ENCODE peak calls at places on chromosomes 6 and 20, in ten cellular contexts. One of them, this sample, is unnamed. For H3K4me1, the result is how much of the 10 kb centered on the place peaks cover.

GRCh38 chr6:108464506-108465084 is 96.1 kb upstream of the FOXO3 start:
- DNase-seq in tibial artery: no peak
- DNase-seq in H1: no peak
- DNase-seq in Panc1: no peak
- DNase-seq in heart left ventricle: no peak
- DNase-seq in breast epithelium: no peak
- DNase-seq in psoas muscle: no peak
- DNase-seq in body of pancreas: no peak
- DNase-seq in fibroblast of lung: peak
- DNase-seq in prostate gland: no peak
- DNase-seq in this sample: no peak

GRCh38 chr6:118660218-118660569 is 8.8 kb upstream of the CEP85L start:
- DNase-seq in tibial artery: no peak
- DNase-seq in H1: no peak
- DNase-seq in Panc1: no peak
- DNase-seq in heart left ventricle: no peak
- DNase-seq in breast epithelium: no peak
- DNase-seq in psoas muscle: no peak
- DNase-seq in body of pancreas: peak
- DNase-seq in fibroblast of lung: no peak
- DNase-seq in prostate gland: peak
- DNase-seq in this sample: no peak

GRCh38 chr20:6492396-6493055 is 275.0 kb upstream of the BMP2 start:
- DNase-seq in tibial artery: no peak
- DNase-seq in H1: no peak
- DNase-seq in Panc1: no peak
- DNase-seq in heart left ventricle: no peak
- DNase-seq in breast epithelium: no peak
- DNase-seq in psoas muscle: no peak
- DNase-seq in body of pancreas: no peak
- DNase-seq in fibroblast of lung: peak
- DNase-seq in prostate gland: no peak
- DNase-seq in this sample: no peak

GRCh38 chr20:58003525-58003924 is 224.9 kb downstream of the ANKRD60 start:
- DNase-seq in tibial artery: no peak
- DNase-seq in H1: no peak
- DNase-seq in Panc1: no peak
- DNase-seq in heart left ventricle: no peak
- DNase-seq in breast epithelium: no peak
- DNase-seq in psoas muscle: no peak
- DNase-seq in body of pancreas: no peak
- DNase-seq in fibroblast of lung: no peak
- DNase-seq in prostate gland: no peak
- DNase-seq in this sample: no peak

GRCh38 chr20:3994125-3994524 is 21.2 kb downstream of the RNF24 start:
- DNase-seq in tibial artery: no peak
- DNase-seq in H1: no peak
- DNase-seq in Panc1: no peak
- DNase-seq in heart left ventricle: no peak
- DNase-seq in breast epithelium: no peak
- DNase-seq in psoas muscle: no peak
- DNase-seq in body of pancreas: no peak
- DNase-seq in fibroblast of lung: no peak
- DNase-seq in prostate gland: no peak
- DNase-seq in this sample: no peak

GRCh38 chr6:161943561-161943960 is 669.7 kb upstream of the AGPAT4 start:
- DNase-seq in tibial artery: no peak
- DNase-seq in H1: no peak
- DNase-seq in Panc1: no peak
- DNase-seq in heart left ventricle: no peak
- DNase-seq in breast epithelium: no peak
- DNase-seq in psoas muscle: no peak
- DNase-seq in body of pancreas: no peak
- DNase-seq in fibroblast of lung: no peak
- DNase-seq in prostate gland: no peak
- DNase-seq in this sample: no peak

GRCh38 chr6:40138273-40138720 is 204.0 kb upstream of the MOCS1 start:
- DNase-seq in tibial artery: no peak
- DNase-seq in H1: no peak
- DNase-seq in Panc1: no peak
- DNase-seq in heart left ventricle: no peak
- DNase-seq in breast epithelium: no peak
- DNase-seq in psoas muscle: no peak
- DNase-seq in body of pancreas: peak
- DNase-seq in fibroblast of lung: no peak
- DNase-seq in prostate gland: no peak
- DNase-seq in this sample: no peak

GRCh38 chr20:43955244-43956191 is 40.9 kb downstream of the TOX2 start:
- DNase-seq in tibial artery: peak
- DNase-seq in H1: no peak
- DNase-seq in Panc1: peak
- DNase-seq in heart left ventricle: no peak
- DNase-seq in breast epithelium: no peak
- DNase-seq in psoas muscle: no peak
- DNase-seq in body of pancreas: no peak
- DNase-seq in fibroblast of lung: peak
- DNase-seq in prostate gland: no peak
- DNase-seq in this sample: no peak

GRCh38 chr6:90383212-90383611 is 86.6 kb upstream of the BACH2 start:
- DNase-seq in tibial artery: no peak
- DNase-seq in H1: no peak
- DNase-seq in Panc1: no peak
- DNase-seq in heart left ventricle: no peak
- DNase-seq in breast epithelium: no peak
- DNase-seq in psoas muscle: no peak
- DNase-seq in body of pancreas: no peak
- DNase-seq in fibroblast of lung: no peak
- DNase-seq in prostate gland: no peak
- DNase-seq in this sample: no peak

GRCh38 chr20:36572701-36573102 is 695 bp upstream of the TGIF2 start:
- DNase-seq in tibial artery: no peak
- DNase-seq in H1: no peak
- DNase-seq in Panc1: no peak
- DNase-seq in heart left ventricle: no peak
- DNase-seq in breast epithelium: no peak
- DNase-seq in psoas muscle: no peak
- DNase-seq in body of pancreas: peak
- DNase-seq in fibroblast of lung: peak
- DNase-seq in prostate gland: peak
- DNase-seq in this sample: no peak

GRCh38 chr6:170222498-170223471 is 68.1 kb downstream of the DLL1 start:
- DNase-seq in tibial artery: peak
- DNase-seq in H1: no peak
- DNase-seq in Panc1: no peak
- DNase-seq in heart left ventricle: no peak
- DNase-seq in breast epithelium: no peak
- DNase-seq in psoas muscle: no peak
- DNase-seq in body of pancreas: no peak
- DNase-seq in fibroblast of lung: peak
- DNase-seq in prostate gland: peak
- DNase-seq in this sample: no peak

GRCh38 chr20:14922503-14923267 is 585.3 kb upstream of the FLRT3 start:
- DNase-seq in tibial artery: no peak
- DNase-seq in H1: no peak
- DNase-seq in Panc1: no peak
- DNase-seq in heart left ventricle: no peak
- DNase-seq in breast epithelium: no peak
- DNase-seq in psoas muscle: no peak
- DNase-seq in body of pancreas: no peak
- DNase-seq in fibroblast of lung: no peak
- DNase-seq in prostate gland: no peak
- DNase-seq in this sample: no peak

GRCh38 chr20:37202267-37202943 is 23.1 kb upstream of the MROH8 start:
- DNase-seq in tibial artery: peak
- DNase-seq in H1: peak
- DNase-seq in Panc1: peak
- DNase-seq in heart left ventricle: no peak
- DNase-seq in breast epithelium: no peak
- DNase-seq in psoas muscle: no peak
- DNase-seq in body of pancreas: peak
- DNase-seq in fibroblast of lung: peak
- DNase-seq in prostate gland: peak
- DNase-seq in this sample: no peak

GRCh38 chr6:168232989-168233874 is 86.3 kb downstream of the DACT2 start:
- DNase-seq in tibial artery: no peak
- DNase-seq in H1: no peak
- DNase-seq in Panc1: no peak
- DNase-seq in heart left ventricle: no peak
- DNase-seq in breast epithelium: no peak
- DNase-seq in psoas muscle: no peak
- DNase-seq in body of pancreas: no peak
- DNase-seq in fibroblast of lung: no peak
- DNase-seq in prostate gland: no peak
- DNase-seq in this sample: no peak

GRCh38 chr20:6265204-6265904 is 142.5 kb upstream of the FERMT1 start:
- DNase-seq in tibial artery: no peak
- DNase-seq in H1: no peak
- DNase-seq in Panc1: peak
- DNase-seq in heart left ventricle: peak
- DNase-seq in breast epithelium: no peak
- DNase-seq in psoas muscle: no peak
- DNase-seq in body of pancreas: peak
- DNase-seq in fibroblast of lung: peak
- DNase-seq in prostate gland: no peak
- DNase-seq in this sample: no peak

DNA sequence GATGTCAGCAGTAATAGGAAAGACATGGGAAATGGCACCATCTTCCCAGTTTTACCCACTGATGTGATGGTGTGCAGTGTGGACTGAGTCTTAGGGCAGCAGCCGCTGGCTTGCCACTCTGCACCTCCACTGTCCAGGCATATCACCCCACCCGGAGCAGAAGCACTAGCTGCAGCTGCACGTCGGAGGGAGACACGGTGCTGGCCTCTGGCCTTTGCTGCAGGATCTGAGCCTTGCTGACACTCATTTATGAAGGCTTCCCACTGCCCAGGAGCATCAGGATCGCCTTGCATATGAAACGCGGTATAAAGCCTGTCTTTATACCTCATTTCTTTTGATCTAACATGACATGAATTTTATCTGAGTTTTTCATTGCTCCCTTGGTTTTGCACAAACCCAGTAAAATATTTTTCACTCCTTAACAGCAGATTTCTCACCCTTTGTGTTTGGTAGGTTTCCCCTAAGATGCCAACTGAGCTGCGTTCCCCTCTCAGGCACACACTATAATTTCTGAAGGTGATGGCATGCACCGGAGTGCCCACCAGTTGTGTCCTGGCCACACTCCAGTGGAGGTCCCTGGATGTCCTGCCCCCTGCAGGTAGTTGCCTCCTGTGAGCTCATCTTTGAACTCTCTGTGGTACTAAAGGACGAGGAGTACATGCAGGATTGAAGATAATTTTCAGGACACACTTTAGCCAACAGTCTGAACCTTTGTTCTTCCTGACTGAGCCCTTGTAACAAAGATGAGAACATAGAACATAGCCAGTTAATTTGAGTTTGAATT is 8.9 kb upstream of the EXOC2 start:
- DNase-seq in tibial artery: no peak
- DNase-seq in H1: no peak
- DNase-seq in Panc1: no peak
- DNase-seq in heart left ventricle: no peak
- DNase-seq in breast epithelium: no peak
- DNase-seq in psoas muscle: no peak
- DNase-seq in body of pancreas: no peak
- DNase-seq in fibroblast of lung: no peak
- DNase-seq in prostate gland: no peak
- DNase-seq in this sample: no peak
- TF ChIP-seq CTCF in tibial artery: no peak
- TF ChIP-seq CTCF in H1: peak
- TF ChIP-seq CTCF in Panc1: no peak
- TF ChIP-seq CTCF in heart left ventricle: no peak
- TF ChIP-seq CTCF in breast epithelium: no peak
- TF ChIP-seq CTCF in psoas muscle: no peak
- TF ChIP-seq CTCF in body of pancreas: no peak
- TF ChIP-seq CTCF in fibroblast of lung: peak
- TF ChIP-seq CTCF in prostate gland: no peak
- TF ChIP-seq CTCF in this sample: no peak

GRCh38 chr6:156782691-156783320 is 5.6 kb downstream of the ARID1B start:
- DNase-seq in tibial artery: no peak
- DNase-seq in H1: no peak
- DNase-seq in Panc1: no peak
- DNase-seq in heart left ventricle: no peak
- DNase-seq in breast epithelium: no peak
- DNase-seq in psoas muscle: no peak
- DNase-seq in body of pancreas: no peak
- DNase-seq in fibroblast of lung: peak
- DNase-seq in prostate gland: no peak
- DNase-seq in this sample: no peak
- H3K4me1 ChIP-seq in tibial artery: under half
- H3K4me1 ChIP-seq in H1: under half
- H3K4me1 ChIP-seq in Panc1: under half
- H3K4me1 ChIP-seq in heart left ventricle: under half
- H3K4me1 ChIP-seq in breast epithelium: under half
- H3K4me1 ChIP-seq in psoas muscle: half or more
- H3K4me1 ChIP-seq in body of pancreas: under half
- H3K4me1 ChIP-seq in fibroblast of lung: under half
- H3K4me1 ChIP-seq in prostate gland: under half
- H3K4me1 ChIP-seq in this sample: under half

DNA sequence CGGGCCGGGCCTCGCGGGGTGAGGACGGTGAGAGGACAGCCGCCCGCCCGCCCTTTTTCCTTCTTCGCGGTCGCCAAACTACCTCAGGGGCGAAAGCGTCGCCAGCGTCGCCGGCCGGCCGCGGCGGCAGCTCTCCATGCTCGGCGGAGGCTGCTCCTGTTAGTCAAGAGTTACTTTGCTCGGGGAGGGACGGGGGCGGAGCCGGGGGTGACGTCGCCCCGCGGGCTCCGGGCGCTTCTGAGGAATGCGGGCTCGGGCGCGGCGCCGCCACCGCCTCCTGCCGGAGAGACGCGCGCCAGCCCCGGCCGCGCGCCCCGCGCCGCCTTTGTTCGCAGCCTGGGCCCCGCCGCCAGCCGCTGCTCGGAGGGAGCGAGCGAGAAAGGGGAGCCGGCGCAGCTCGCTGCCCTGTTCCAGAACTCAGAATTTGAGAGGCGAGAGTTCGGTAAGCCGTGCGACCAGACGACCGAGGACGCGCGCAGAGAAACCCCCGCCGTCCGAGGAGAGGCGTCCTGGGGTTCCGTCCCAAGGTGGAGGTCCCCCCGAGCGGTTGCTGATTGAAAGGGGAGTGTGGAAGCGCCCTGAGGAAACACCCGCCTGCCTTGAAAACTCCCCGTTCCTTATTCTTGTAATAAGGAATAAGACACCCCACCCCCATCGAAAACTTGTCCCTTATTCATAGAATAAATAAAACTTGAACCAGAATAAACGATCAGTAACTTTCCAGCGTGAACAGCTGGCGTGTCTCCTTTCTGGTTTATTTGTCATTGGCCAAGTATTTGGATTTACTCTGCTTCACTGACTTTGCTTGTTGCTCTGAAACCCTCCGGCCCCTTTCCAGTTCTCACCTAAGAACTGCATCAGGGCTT is at the start of gene PTPRK:
- DNase-seq in tibial artery: peak
- DNase-seq in H1: peak
- DNase-seq in Panc1: no peak
- DNase-seq in heart left ventricle: peak
- DNase-seq in breast epithelium: peak
- DNase-seq in psoas muscle: peak
- DNase-seq in body of pancreas: peak
- DNase-seq in fibroblast of lung: peak
- DNase-seq in prostate gland: peak
- DNase-seq in this sample: peak
- TF ChIP-seq CTCF in tibial artery: peak
- TF ChIP-seq CTCF in H1: peak
- TF ChIP-seq CTCF in Panc1: peak
- TF ChIP-seq CTCF in heart left ventricle: peak
- TF ChIP-seq CTCF in breast epithelium: no peak
- TF ChIP-seq CTCF in psoas muscle: peak
- TF ChIP-seq CTCF in body of pancreas: peak
- TF ChIP-seq CTCF in fibroblast of lung: no peak
- TF ChIP-seq CTCF in prostate gland: peak
- TF ChIP-seq CTCF in this sample: peak

GRCh38 chr6:44039839-44040350 is 87.4 kb downstream of the MRPL14 start:
- DNase-seq in tibial artery: peak
- DNase-seq in H1: no peak
- DNase-seq in Panc1: no peak
- DNase-seq in heart left ventricle: no peak
- DNase-seq in breast epithelium: peak
- DNase-seq in psoas muscle: no peak
- DNase-seq in body of pancreas: no peak
- DNase-seq in fibroblast of lung: no peak
- DNase-seq in prostate gland: no peak
- DNase-seq in this sample: no peak
- H3K4me1 ChIP-seq in tibial artery: under half
- H3K4me1 ChIP-seq in H1: under half
- H3K4me1 ChIP-seq in Panc1: under half
- H3K4me1 ChIP-seq in heart left ventricle: under half
- H3K4me1 ChIP-seq in breast epithelium: under half
- H3K4me1 ChIP-seq in psoas muscle: under half
- H3K4me1 ChIP-seq in body of pancreas: under half
- H3K4me1 ChIP-seq in fibroblast of lung: under half
- H3K4me1 ChIP-seq in prostate gland: under half
- H3K4me1 ChIP-seq in this sample: under half

This sample was measured in right atrium auricular region.